ENCODE peak calls at places on chromosomes 7 and 10, in ten cellular contexts. One of them, this sample, is unnamed. For H3K4me1 and H3K27me3, the result is how much of the 10 kb centered on the place peaks cover.

GRCh38 chr7:27068316-27068715 is 27.5 kb downstream of the HOXA1 start:
- DNase-seq in PC-3: no peak
- DNase-seq in thoracic aorta: no peak
- DNase-seq in body of pancreas: no peak
- DNase-seq in gastrocnemius medialis: no peak
- DNase-seq in lower lobe of right lung: no peak
- DNase-seq in PC-9: no peak
- DNase-seq in MM.1S: no peak
- DNase-seq in adrenal gland: no peak
- DNase-seq in colonic mucosa: no peak
- DNase-seq in this sample: no peak

GRCh38 chr7:27031289-27032172 is 64.3 kb downstream of the HOXA1 start:
- DNase-seq in adrenal gland: no peak
- DNase-seq in thoracic aorta: no peak
- DNase-seq in body of pancreas: no peak
- DNase-seq in PC-9: peak
- DNase-seq in colonic mucosa: no peak
- DNase-seq in gastrocnemius medialis: no peak
- DNase-seq in PC-3: peak
- DNase-seq in MM.1S: peak
- DNase-seq in lower lobe of right lung: no peak
- DNase-seq in this sample: no peak

GRCh38 chr7:66150471-66150870 is 35.8 kb downstream of the CRCP start:
- DNase-seq in thoracic aorta: no peak
- DNase-seq in adrenal gland: peak
- DNase-seq in PC-9: no peak
- DNase-seq in lower lobe of right lung: no peak
- DNase-seq in PC-3: no peak
- DNase-seq in gastrocnemius medialis: peak
- DNase-seq in body of pancreas: peak
- DNase-seq in MM.1S: no peak
- DNase-seq in colonic mucosa: peak
- DNase-seq in this sample: peak

GRCh38 chr7:128919881-128920789 is 9.6 kb upstream of the KCP start:
- DNase-seq in thoracic aorta: no peak
- DNase-seq in PC-9: no peak
- DNase-seq in body of pancreas: no peak
- DNase-seq in colonic mucosa: no peak
- DNase-seq in adrenal gland: no peak
- DNase-seq in MM.1S: no peak
- DNase-seq in gastrocnemius medialis: no peak
- DNase-seq in PC-3: no peak
- DNase-seq in lower lobe of right lung: no peak
- DNase-seq in this sample: no peak

GRCh38 chr10:99368646-99369045 is 39.5 kb downstream of the CNNM1 start:
- DNase-seq in adrenal gland: no peak
- DNase-seq in MM.1S: no peak
- DNase-seq in PC-9: no peak
- DNase-seq in gastrocnemius medialis: no peak
- DNase-seq in body of pancreas: no peak
- DNase-seq in thoracic aorta: no peak
- DNase-seq in PC-3: no peak
- DNase-seq in lower lobe of right lung: no peak
- DNase-seq in colonic mucosa: no peak
- DNase-seq in this sample: peak

GRCh38 chr10:11846542-11846941 is 23.4 kb downstream of the PROSER2 start:
- DNase-seq in gastrocnemius medialis: no peak
- DNase-seq in PC-3: no peak
- DNase-seq in adrenal gland: no peak
- DNase-seq in colonic mucosa: no peak
- DNase-seq in thoracic aorta: no peak
- DNase-seq in PC-9: no peak
- DNase-seq in body of pancreas: no peak
- DNase-seq in lower lobe of right lung: no peak
- DNase-seq in MM.1S: no peak
- DNase-seq in this sample: no peak

GRCh38 chr7:52726493-52726892 is 308.9 kb upstream of the POM121L12 start:
- DNase-seq in gastrocnemius medialis: no peak
- DNase-seq in PC-3: peak
- DNase-seq in colonic mucosa: no peak
- DNase-seq in thoracic aorta: no peak
- DNase-seq in PC-9: no peak
- DNase-seq in body of pancreas: no peak
- DNase-seq in lower lobe of right lung: no peak
- DNase-seq in MM.1S: no peak
- DNase-seq in adrenal gland: no peak
- DNase-seq in this sample: no peak

GRCh38 chr10:122362621-122363020 is 11.9 kb upstream of the PLEKHA1 start:
- DNase-seq in gastrocnemius medialis: no peak
- DNase-seq in lower lobe of right lung: no peak
- DNase-seq in PC-9: no peak
- DNase-seq in body of pancreas: no peak
- DNase-seq in PC-3: peak
- DNase-seq in colonic mucosa: no peak
- DNase-seq in MM.1S: no peak
- DNase-seq in adrenal gland: no peak
- DNase-seq in thoracic aorta: no peak
- DNase-seq in this sample: peak

GRCh38 chr10:6119423-6119822 is 30.6 kb downstream of the RBM17 start:
- DNase-seq in colonic mucosa: no peak
- DNase-seq in PC-3: no peak
- DNase-seq in body of pancreas: no peak
- DNase-seq in lower lobe of right lung: no peak
- DNase-seq in adrenal gland: no peak
- DNase-seq in gastrocnemius medialis: no peak
- DNase-seq in MM.1S: no peak
- DNase-seq in thoracic aorta: no peak
- DNase-seq in PC-9: no peak
- DNase-seq in this sample: no peak

GRCh38 chr7:69814421-69814962 is 216.2 kb downstream of the AUTS2 start:
- DNase-seq in body of pancreas: no peak
- DNase-seq in PC-9: no peak
- DNase-seq in MM.1S: no peak
- DNase-seq in colonic mucosa: no peak
- DNase-seq in lower lobe of right lung: no peak
- DNase-seq in thoracic aorta: no peak
- DNase-seq in PC-3: no peak
- DNase-seq in gastrocnemius medialis: no peak
- DNase-seq in adrenal gland: no peak
- DNase-seq in this sample: peak

GRCh38 chr10:44317856-44318255 is 67.0 kb downstream of the CXCL12 start:
- DNase-seq in colonic mucosa: no peak
- DNase-seq in body of pancreas: no peak
- DNase-seq in lower lobe of right lung: no peak
- DNase-seq in gastrocnemius medialis: no peak
- DNase-seq in MM.1S: no peak
- DNase-seq in thoracic aorta: no peak
- DNase-seq in PC-9: no peak
- DNase-seq in adrenal gland: no peak
- DNase-seq in PC-3: no peak
- DNase-seq in this sample: peak

GRCh38 chr10:44316922-44317215 is 68.0 kb downstream of the CXCL12 start:
- DNase-seq in lower lobe of right lung: no peak
- DNase-seq in gastrocnemius medialis: no peak
- DNase-seq in adrenal gland: no peak
- DNase-seq in colonic mucosa: no peak
- DNase-seq in MM.1S: no peak
- DNase-seq in PC-3: no peak
- DNase-seq in thoracic aorta: no peak
- DNase-seq in PC-9: no peak
- DNase-seq in body of pancreas: no peak
- DNase-seq in this sample: peak

GRCh38 chr10:44314802-44315460 is 70.0 kb downstream of the CXCL12 start:
- DNase-seq in PC-9: no peak
- DNase-seq in body of pancreas: no peak
- DNase-seq in MM.1S: no peak
- DNase-seq in gastrocnemius medialis: no peak
- DNase-seq in adrenal gland: no peak
- DNase-seq in colonic mucosa: no peak
- DNase-seq in lower lobe of right lung: no peak
- DNase-seq in PC-3: no peak
- DNase-seq in thoracic aorta: no peak
- DNase-seq in this sample: no peak

GRCh38 chr10:44313706-44314307 is 71.1 kb downstream of the CXCL12 start:
- DNase-seq in MM.1S: no peak
- DNase-seq in body of pancreas: no peak
- DNase-seq in adrenal gland: no peak
- DNase-seq in colonic mucosa: no peak
- DNase-seq in gastrocnemius medialis: no peak
- DNase-seq in PC-3: no peak
- DNase-seq in PC-9: no peak
- DNase-seq in lower lobe of right lung: no peak
- DNase-seq in thoracic aorta: no peak
- DNase-seq in this sample: no peak

DNA sequence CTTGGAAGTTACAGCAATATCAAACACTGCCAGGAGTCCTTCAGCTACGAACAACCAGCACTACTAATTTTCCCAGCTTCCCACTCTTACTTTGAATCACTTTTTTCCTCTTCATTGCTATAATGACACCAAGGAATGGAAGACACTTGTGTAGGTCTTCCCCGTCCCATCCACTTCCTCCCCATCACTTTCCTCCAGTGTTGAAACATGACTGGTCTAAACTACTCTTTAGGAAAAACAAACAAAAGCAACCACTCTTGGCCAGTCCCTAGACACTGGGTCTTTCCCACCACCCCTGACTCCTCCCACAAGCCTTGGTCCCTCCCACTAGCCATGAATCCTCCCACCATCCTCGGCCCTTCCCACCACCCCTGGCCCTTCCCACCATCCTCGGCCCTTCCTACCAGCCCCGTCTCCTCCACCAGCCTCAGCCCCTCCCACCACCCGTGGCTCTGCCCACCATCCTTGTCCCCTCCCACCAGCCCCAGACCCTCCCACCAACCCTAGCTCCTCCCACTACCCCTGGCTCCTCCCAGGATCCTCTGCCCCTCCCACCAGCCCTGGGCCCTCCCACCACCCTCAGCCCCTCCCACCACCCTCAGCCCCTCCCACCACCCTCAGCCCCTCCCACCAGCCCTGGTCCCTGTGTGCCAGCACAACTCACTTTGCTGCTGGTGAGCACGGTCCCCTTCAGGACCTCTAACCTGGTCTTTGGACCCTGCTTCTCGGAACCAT is 68.5 kb downstream of the CXCL12 start:
- DNase-seq in PC-9: no peak
- DNase-seq in colonic mucosa: no peak
- DNase-seq in lower lobe of right lung: no peak
- DNase-seq in PC-3: no peak
- DNase-seq in gastrocnemius medialis: no peak
- DNase-seq in body of pancreas: peak
- DNase-seq in MM.1S: no peak
- DNase-seq in thoracic aorta: no peak
- DNase-seq in adrenal gland: no peak
- DNase-seq in this sample: no peak
- H3K4me1 ChIP-seq in PC-9: under half
- H3K4me1 ChIP-seq in colonic mucosa: under half
- H3K4me1 ChIP-seq in lower lobe of right lung: under half
- H3K4me1 ChIP-seq in PC-3: under half
- H3K4me1 ChIP-seq in gastrocnemius medialis: under half
- H3K4me1 ChIP-seq in body of pancreas: under half
- H3K4me1 ChIP-seq in MM.1S: under half
- H3K4me1 ChIP-seq in thoracic aorta: under half
- H3K4me1 ChIP-seq in adrenal gland: under half
- H3K4me1 ChIP-seq in this sample: under half

DNA sequence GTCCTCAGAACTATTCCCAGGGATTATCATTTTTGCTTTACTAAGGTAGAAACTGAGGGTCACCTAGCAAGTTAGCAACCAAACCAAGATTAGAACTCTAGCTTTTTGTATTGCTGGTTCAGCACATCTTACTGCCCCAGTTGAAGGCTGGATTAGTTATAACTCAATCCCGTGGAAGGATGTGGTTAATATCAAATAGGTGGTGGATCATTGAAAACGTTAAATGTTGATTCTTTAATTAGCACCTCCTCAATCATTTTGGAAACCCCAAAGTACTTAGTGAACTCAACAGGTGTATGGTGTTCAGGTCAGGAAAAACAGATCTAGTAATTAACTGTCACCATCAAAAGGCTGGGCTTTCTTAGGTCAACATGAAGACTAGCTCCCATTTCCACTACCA is 152.4 kb downstream of the ARID5B start:
- DNase-seq in adrenal gland: no peak
- DNase-seq in PC-3: no peak
- DNase-seq in body of pancreas: no peak
- DNase-seq in MM.1S: peak
- DNase-seq in thoracic aorta: no peak
- DNase-seq in PC-9: no peak
- DNase-seq in gastrocnemius medialis: no peak
- DNase-seq in lower lobe of right lung: no peak
- DNase-seq in colonic mucosa: no peak
- DNase-seq in this sample: no peak
- H3K27ac ChIP-seq in adrenal gland: no peak
- H3K27ac ChIP-seq in PC-3: no peak
- H3K27ac ChIP-seq in body of pancreas: no peak
- H3K27ac ChIP-seq in MM.1S: peak
- H3K27ac ChIP-seq in thoracic aorta: peak
- H3K27ac ChIP-seq in PC-9: no peak
- H3K27ac ChIP-seq in gastrocnemius medialis: peak
- H3K27ac ChIP-seq in lower lobe of right lung: peak
- H3K27ac ChIP-seq in colonic mucosa: no peak
- H3K27ac ChIP-seq in this sample: no peak

GRCh38 chr7:100699018-100699417 is 5.0 kb upstream of the GIGYF1 start:
- DNase-seq in thoracic aorta: no peak
- DNase-seq in PC-3: no peak
- DNase-seq in MM.1S: no peak
- DNase-seq in PC-9: no peak
- DNase-seq in adrenal gland: no peak
- DNase-seq in gastrocnemius medialis: no peak
- DNase-seq in colonic mucosa: no peak
- DNase-seq in body of pancreas: no peak
- DNase-seq in lower lobe of right lung: no peak
- DNase-seq in this sample: no peak
- H3K27me3 ChIP-seq in thoracic aorta: under half
- H3K27me3 ChIP-seq in PC-3: under half
- H3K27me3 ChIP-seq in MM.1S: half or more
- H3K27me3 ChIP-seq in PC-9: under half
- H3K27me3 ChIP-seq in adrenal gland: under half
- H3K27me3 ChIP-seq in gastrocnemius medialis: under half
- H3K27me3 ChIP-seq in colonic mucosa: under half
- H3K27me3 ChIP-seq in body of pancreas: under half
- H3K27me3 ChIP-seq in lower lobe of right lung: under half
- H3K27me3 ChIP-seq in this sample: under half

DNA sequence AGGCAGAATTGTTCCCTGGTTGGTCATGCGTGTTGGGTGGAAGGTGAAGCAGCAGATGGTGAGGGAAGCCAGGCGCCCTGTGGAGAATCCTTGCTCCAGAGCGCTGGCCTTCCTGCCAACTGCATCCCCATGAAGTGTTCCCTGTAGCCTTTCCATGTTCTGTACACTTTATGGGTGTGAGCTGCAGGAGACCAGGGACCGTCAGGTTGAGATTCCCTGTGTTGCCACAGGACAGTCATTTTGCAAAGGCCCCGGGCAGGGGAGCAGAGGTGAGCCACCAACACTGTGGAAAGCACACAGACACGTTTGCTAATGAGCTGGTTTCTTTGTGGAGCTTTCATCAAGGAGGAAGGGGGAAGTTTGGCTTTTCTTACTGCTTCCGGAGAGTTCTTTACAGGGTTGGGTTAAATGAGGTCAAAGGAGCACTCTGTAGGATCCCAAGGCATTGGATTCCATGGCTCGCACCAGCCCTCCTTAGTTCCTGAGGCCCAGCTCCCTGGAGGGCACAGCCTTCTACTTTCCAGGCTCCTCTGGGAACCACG is 32.1 kb downstream of the TSPAN14 start:
- DNase-seq in colonic mucosa: no peak
- DNase-seq in gastrocnemius medialis: no peak
- DNase-seq in PC-3: no peak
- DNase-seq in MM.1S: no peak
- DNase-seq in adrenal gland: no peak
- DNase-seq in body of pancreas: no peak
- DNase-seq in lower lobe of right lung: no peak
- DNase-seq in thoracic aorta: no peak
- DNase-seq in PC-9: no peak
- DNase-seq in this sample: no peak
- H3K4me1 ChIP-seq in colonic mucosa: under half
- H3K4me1 ChIP-seq in gastrocnemius medialis: under half
- H3K4me1 ChIP-seq in PC-3: under half
- H3K4me1 ChIP-seq in MM.1S: under half
- H3K4me1 ChIP-seq in adrenal gland: under half
- H3K4me1 ChIP-seq in body of pancreas: under half
- H3K4me1 ChIP-seq in lower lobe of right lung: half or more
- H3K4me1 ChIP-seq in thoracic aorta: under half
- H3K4me1 ChIP-seq in PC-9: under half
- H3K4me1 ChIP-seq in this sample: under half

This sample was measured in SJSA1.